ENCODE peak calls at places on chromosome 18, in five cellular contexts. Z, Y, D, T and R are unnamed samples.

GRCh38 chr18:11042247-11042646 is 107.1 kb downstream of the PIEZO2 start:
- DNase-seq in Z (no peak), Y (no peak), T (no peak), D (no peak), R (no peak)

GRCh38 chr18:24388975-24389374 is 8.6 kb downstream of the OSBPL1A start:
- DNase-seq in T (no peak), Z (no peak), Y (no peak), D (no peak), R (no peak)

GRCh38 chr18:35073186-35074105 is 32.2 kb downstream of the MAPRE2 start:
- DNase-seq in Y (no peak), Z (no peak), T (no peak), D (no peak), R (no peak)

GRCh38 chr18:37253424-37254255 is 312.0 kb downstream of the CELF4 start:
- DNase-seq in Y (peak; percentile 89), D (peak; percentile 66), T (no peak), Z (peak; percentile 63), R (no peak)

GRCh38 chr18:77103181-77103875 is 29.3 kb downstream of the MBP start:
- DNase-seq in Z (no peak), Y (no peak), T (no peak), D (no peak), R (peak; percentile 66)

GRCh38 chr18:26654173-26655009 is 106.0 kb upstream of the KCTD1 start:
- DNase-seq in Z (no peak), Y (no peak), T (no peak), D (no peak), R (no peak)

GRCh38 chr18:61900504-61901281 is 7.9 kb upstream of the RNF152 start:
- DNase-seq in Y (no peak), T (no peak), Z (no peak), D (no peak), R (no peak)

GRCh38 chr18:74255022-74255658 is 36.6 kb downstream of the CYB5A start:
- DNase-seq in D (no peak), Z (peak; percentile 59), T (no peak), Y (no peak), R (no peak)

GRCh38 chr18:3590096-3590655 is 140.2 kb downstream of the TGIF1 start:
- DNase-seq in Y (no peak), Z (no peak), D (no peak), T (no peak), R (peak; percentile 21)

GRCh38 chr18:24982831-24983230 is 369.1 kb downstream of the ZNF521 start:
- DNase-seq in D (no peak), Y (no peak), Z (no peak), T (no peak), R (no peak)

GRCh38 chr18:13403786-13404549 is 185.4 kb downstream of the LDLRAD4 start:
- DNase-seq in Z (no peak), Y (no peak), T (no peak), D (no peak), R (peak; percentile 76)

GRCh38 chr18:74290831-74291770 is 662 bp downstream of the CYB5A start:
- DNase-seq in Z (peak; percentile 76), Y (peak; percentile 71), T (peak; percentile 22), D (peak; percentile 77), R (no peak)

GRCh38 chr18:3179430-3180089 is 40.2 kb downstream of the MYOM1 start:
- DNase-seq in Z (no peak), Y (peak; percentile 13), T (no peak), D (no peak), R (no peak)

GRCh38 chr18:9366126-9366714 is 31.6 kb downstream of the TWSG1 start:
- DNase-seq in T (no peak), Y (peak; percentile 59), D (peak; percentile 69), Z (peak; percentile 55), R (no peak)
- TF ChIP-seq CTCF in T (peak; percentile 42), Y (peak; percentile 47), D (no peak), Z (peak; percentile 41), R (peak; percentile 51)

GRCh38 chr18:44899832-44900231 is 219.1 kb downstream of the SETBP1 start:
- DNase-seq in T (no peak), D (no peak), Z (no peak), Y (no peak), R (no peak)
- TF ChIP-seq CTCF in T (no peak), D (no peak), Z (no peak), Y (no peak), R (no peak)

DNA sequence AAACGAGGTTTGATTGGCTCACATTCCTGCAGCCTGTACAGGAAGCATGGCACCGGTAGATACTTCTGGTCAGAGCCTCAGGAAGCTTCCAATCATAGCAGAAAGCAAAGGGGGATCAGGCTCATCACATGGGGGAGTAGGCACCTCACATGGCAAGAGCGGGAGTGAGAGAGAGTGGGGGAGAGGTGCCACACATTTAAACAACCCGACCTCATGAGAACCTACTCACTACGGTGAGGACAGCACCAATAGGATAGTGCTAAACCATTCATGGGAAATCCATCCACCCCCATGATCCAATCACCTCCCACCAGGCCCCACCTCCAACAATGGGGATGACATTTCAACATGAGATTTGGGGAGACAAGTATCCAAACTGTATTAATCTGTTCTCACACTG is 105.8 kb downstream of the SOCS6 start:
- DNase-seq in D (no peak), Z (no peak), Y (no peak), T (no peak), R (no peak)
- TF ChIP-seq CTCF in D (no peak), Z (no peak), Y (no peak), T (no peak), R (no peak)

GRCh38 chr18:8450013-8450412 is 159.2 kb upstream of the RAB12 start:
- DNase-seq in Z (no peak), T (no peak), Y (peak; percentile 50), D (peak; percentile 71), R (peak; percentile 17)
- TF ChIP-seq CTCF in Z (no peak), T (peak; percentile 60), Y (peak; percentile 67), D (peak; percentile 85), R (peak; percentile 41)